ENCODE peak calls at places on chromosome 22, in five cellular contexts. E is HCEC 1CT, J is DMS153, C is HFFc6, P is fibroblast of pulmonary artery. O is an unnamed sample.

GRCh38 chr22:22755778-22756100 is 111.3 kb downstream of the GGTLC2 start:
- DNase-seq in J (no peak), C (no peak), P (no peak), E (no peak), O (no peak)

GRCh38 chr22:30648825-30649224 is 13.2 kb downstream of the SLC35E4 start:
- DNase-seq in P (no peak), J (no peak), C (no peak), E (no peak), O (no peak)

GRCh38 chr22:35614404-35614803 is 2.7 kb downstream of the MB start:
- DNase-seq in C (no peak), J (no peak), E (no peak), P (no peak), O (no peak)

GRCh38 chr22:17781319-17782031 is 7.2 kb upstream of the BID start:
- DNase-seq in P (peak), J (no peak), C (peak), E (peak), O (peak)

GRCh38 chr22:41524283-41524682 is 20.0 kb downstream of the POLR3H start:
- DNase-seq in C (no peak), E (peak), P (no peak), J (no peak), O (peak)

GRCh38 chr22:46568102-46568809 is 30.8 kb upstream of the CELSR1 start:
- DNase-seq in E (no peak), C (no peak), P (no peak), J (no peak), O (no peak)

GRCh38 chr22:50271011-50271394 is 823 bp upstream of the MAPK11 start:
- DNase-seq in P (no peak), J (no peak), E (no peak), C (no peak), O (no peak)

GRCh38 chr22:49355206-49355920 is 472.3 kb downstream of the BRD1 start:
- DNase-seq in J (no peak), E (no peak), P (no peak), C (no peak), O (no peak)

GRCh38 chr22:32820131-32820882 is 18.8 kb downstream of the TIMP3 start:
- DNase-seq in E (no peak), C (peak), P (no peak), J (no peak), O (peak)

GRCh38 chr22:27170491-27170890 is 513.1 kb downstream of the MIAT start:
- DNase-seq in J (peak), C (peak), P (peak), E (peak), O (peak)

GRCh38 chr22:31637375-31637937 is 24.6 kb downstream of the PISD start:
- DNase-seq in C (no peak), E (no peak), P (no peak), J (no peak), O (no peak)

GRCh38 chr22:44522526-44523170 is 24.6 kb upstream of the RTL6 start:
- DNase-seq in E (no peak), J (no peak), C (no peak), P (no peak), O (no peak)

GRCh38 chr22:30005213-30005857 is 74.9 kb upstream of the HORMAD2 start:
- DNase-seq in P (peak), E (peak), C (peak), J (peak), O (peak)

GRCh38 chr22:24431309-24432034 is 4.1 kb downstream of the ADORA2A start:
- DNase-seq in E (no peak), J (no peak), C (no peak), P (no peak), O (no peak)

GRCh38 chr22:40799008-40799407 is 20.1 kb downstream of the SLC25A17 start:
- DNase-seq in C (no peak), J (no peak), P (no peak), E (no peak), O (no peak)

GRCh38 chr22:24550028-24550901 is 4.7 kb downstream of the GUCD1 start:
- DNase-seq in J (no peak), C (no peak), P (peak), E (no peak), O (no peak)

GRCh38 chr22:40741116-40741515 is 61.8 kb downstream of the MCHR1 start:
- DNase-seq in E (no peak), J (no peak), P (no peak), C (no peak), O (no peak)

GRCh38 chr22:29270475-29271271 is 2.6 kb downstream of the EWSR1 start:
- DNase-seq in E (peak), J (no peak), P (peak), C (peak), O (peak)

GRCh38 chr22:50581031-50581949 is 1.4 kb downstream of the CHKB start:
- DNase-seq in C (no peak), P (no peak), E (no peak), J (no peak), O (no peak)